ENCODE peak calls at places on chromosomes 16 and 17, in eight cellular contexts. J, H, X, W, Z, Q, Y and O are unnamed samples.

GRCh38 chr17:40664582-40665333 is at the start of gene KRT222:
- DNase-seq in J (no peak), H (peak), X (no peak), W (no peak), Z (no peak), Q (no peak), Y (no peak), O (no peak)

GRCh38 chr17:68599873-68600122 is 1.4 kb downstream of the FAM20A start:
- DNase-seq in J (no peak), H (no peak), X (no peak), W (no peak), Z (no peak), Q (no peak), Y (peak), O (no peak)

GRCh38 chr16:86931410-86931941 is 353.1 kb downstream of the FOXL1 start:
- DNase-seq in J (no peak), H (no peak), X (no peak), W (no peak), Z (no peak), Q (peak), Y (peak), O (peak)

GRCh38 chr17:12180644-12181261 is 160.1 kb downstream of the MAP2K4 start:
- DNase-seq in J (no peak), H (peak), X (no peak), W (peak), Z (no peak), Q (peak), Y (peak), O (peak)

GRCh38 chr17:49461580-49461979 is 33.5 kb upstream of the NGFR start:
- DNase-seq in J (no peak), H (no peak), X (no peak), W (no peak), Z (no peak), Q (no peak), Y (no peak), O (no peak)

GRCh38 chr17:41565338-41565737 is 6.5 kb downstream of the KRT9 start:
- DNase-seq in J (no peak), H (no peak), X (no peak), W (no peak), Z (no peak), Q (no peak), Y (no peak), O (no peak)

GRCh38 chr17:7850118-7850504 is 4.8 kb upstream of the TMEM88 start:
- DNase-seq in J (no peak), H (no peak), X (no peak), W (no peak), Z (no peak), Q (no peak), Y (no peak), O (no peak)

GRCh38 chr16:31477220-31478216 is 5.4 kb upstream of the SLC5A2 start:
- DNase-seq in J (peak), H (peak), X (no peak), W (peak), Z (peak), Q (no peak), Y (no peak), O (no peak)

GRCh38 chr17:2948721-2949468 is 114.5 kb downstream of the OR1D5 start:
- DNase-seq in J (no peak), H (no peak), X (no peak), W (no peak), Z (peak), Q (no peak), Y (no peak), O (no peak)

GRCh38 chr17:67032382-67032781 is 12.0 kb upstream of the CACNG1 start:
- DNase-seq in J (no peak), H (no peak), X (no peak), W (no peak), Z (no peak), Q (no peak), Y (no peak), O (no peak)

GRCh38 chr17:58084317-58084981 is 1.2 kb downstream of the DYNLL2 start:
- DNase-seq in J (peak), H (no peak), X (no peak), W (peak), Z (peak), Q (peak), Y (peak), O (peak)

GRCh38 chr17:54626146-54626703 is 274.4 kb upstream of the TOM1L1 start:
- DNase-seq in J (no peak), H (no peak), X (no peak), W (no peak), Z (no peak), Q (no peak), Y (no peak), O (no peak)

GRCh38 chr16:89498839-89499238 is 8.5 kb upstream of the ANKRD11 start:
- DNase-seq in J (no peak), H (peak), X (no peak), W (no peak), Z (no peak), Q (no peak), Y (peak), O (no peak)

GRCh38 chr17:82993005-82993404 is 86.4 kb upstream of the METRNL start:
- DNase-seq in J (no peak), H (no peak), X (no peak), W (no peak), Z (no peak), Q (no peak), Y (no peak), O (no peak)

GRCh38 chr16:15856901-15857778 is at the start of gene MYH11:
- DNase-seq in J (no peak), H (peak), X (no peak), W (no peak), Z (no peak), Q (no peak), Y (peak), O (no peak)

GRCh38 chr17:39167492-39167891 is 1.5 kb upstream of the ARL5C start:
- DNase-seq in J (no peak), H (no peak), X (no peak), W (no peak), Z (no peak), Q (no peak), Y (no peak), O (no peak)

GRCh38 chr17:27892866-27893769 is at the start of gene LYRM9:
- DNase-seq in J (peak), H (peak), X (peak), W (peak), Z (peak), Q (peak), Y (peak), O (peak)

GRCh38 chr16:29821663-29822115 is 1.4 kb downstream of the MVP start:
- DNase-seq in J (peak), H (no peak), X (no peak), W (no peak), Z (peak), Q (peak), Y (peak), O (peak)

GRCh38 chr17:44887971-44888955 is 11.0 kb downstream of the EFTUD2 start:
- DNase-seq in J (no peak), H (no peak), X (no peak), W (peak), Z (no peak), Q (no peak), Y (no peak), O (no peak)

GRCh38 chr17:21286066-21286770 is 1.7 kb downstream of the MAP2K3 start:
- DNase-seq in J (peak), H (peak), X (no peak), W (peak), Z (peak), Q (peak), Y (peak), O (peak)

GRCh38 chr16:49767998-49768397 is 87.9 kb downstream of the ZNF423 start:
- DNase-seq in J (no peak), H (no peak), X (no peak), W (no peak), Z (no peak), Q (no peak), Y (no peak), O (no peak)

GRCh38 chr17:60969500-60970037 is 291.9 kb downstream of the BCAS3 start:
- DNase-seq in J (no peak), H (no peak), X (no peak), W (no peak), Z (no peak), Q (no peak), Y (no peak), O (peak)

GRCh38 chr17:15971108-15971507 is 26.2 kb downstream of the ADORA2B start:
- DNase-seq in J (no peak), H (no peak), X (no peak), W (no peak), Z (no peak), Q (no peak), Y (peak), O (no peak)

GRCh38 chr17:48335858-48336500 is 94.0 kb downstream of the SKAP1 start:
- DNase-seq in J (no peak), H (no peak), X (no peak), W (no peak), Z (no peak), Q (peak), Y (no peak), O (peak)

GRCh38 chr16:22424161-22424937 is 49.9 kb upstream of the CDR2 start:
- DNase-seq in J (no peak), H (no peak), X (peak), W (no peak), Z (peak), Q (no peak), Y (peak), O (peak)

GRCh38 chr17:46868689-46869187 is 17.4 kb downstream of the WNT9B start:
- DNase-seq in J (no peak), H (no peak), X (no peak), W (no peak), Z (no peak), Q (no peak), Y (no peak), O (peak)

GRCh38 chr17:10357768-10358167 is 15.0 kb downstream of the MYH13 start:
- DNase-seq in J (no peak), H (peak), X (no peak), W (peak), Z (peak), Q (no peak), Y (no peak), O (no peak)